ENCODE peak calls at places on chromosome 10, in eight cellular contexts. Z, B, W, Q, K, R, I and O are unnamed samples.

GRCh38 chr10:35194906-35195305 is 68.3 kb downstream of the CREM start:
- DNase-seq in K (peak; percentile 14), W (peak; percentile 79), R (peak; percentile 91), Z (peak; percentile 87), Q (peak; percentile 56), B (peak; percentile 63), I (peak; percentile 71), O (no peak)

GRCh38 chr10:3106908-3107425 is 39.6 kb downstream of the PFKP start:
- DNase-seq in W (peak; percentile 82), R (no peak), Z (no peak), Q (peak; percentile 61), B (no peak), K (no peak), I (no peak), O (no peak)

GRCh38 chr10:79947083-79947415 is 1.9 kb downstream of the SFTPD start:
- DNase-seq in B (no peak), W (no peak), K (no peak), I (no peak), R (no peak), Z (no peak), Q (no peak), O (no peak)

GRCh38 chr10:29163746-29164145 is 125.1 kb upstream of the LYZL1 start:
- DNase-seq in Z (no peak), B (peak; percentile 72), I (peak; percentile 70), Q (peak; percentile 67), W (peak; percentile 53), R (peak; percentile 78), K (peak; percentile 97), O (no peak)

GRCh38 chr10:2885956-2886296 is 181.4 kb upstream of the PFKP start:
- DNase-seq in B (no peak), K (no peak), Q (no peak), I (no peak), Z (no peak), W (no peak), R (no peak), O (no peak)

GRCh38 chr10:30686706-30687105 is 57.2 kb upstream of the LYZL2 start:
- DNase-seq in I (no peak), W (no peak), Z (no peak), R (no peak), K (no peak), Q (no peak), B (no peak), O (no peak)

GRCh38 chr10:12628964-12629766 is 279.8 kb downstream of the CAMK1D start:
- DNase-seq in Z (no peak), I (no peak), R (no peak), W (peak; percentile 20), K (no peak), Q (no peak), B (no peak), O (no peak)

GRCh38 chr10:11483189-11484148 is 128.0 kb downstream of the USP6NL start:
- DNase-seq in Q (no peak), R (no peak), I (no peak), B (no peak), K (no peak), Z (no peak), W (no peak), O (no peak)

GRCh38 chr10:89091501-89091900 is 100.9 kb downstream of the FAS start:
- DNase-seq in B (peak; percentile 57), R (peak; percentile 39), Q (peak; percentile 50), Z (peak; percentile 44), I (no peak), K (no peak), W (no peak), O (no peak)

GRCh38 chr10:24176658-24177057 is 32.3 kb upstream of the KIAA1217 start:
- DNase-seq in I (no peak), K (no peak), W (no peak), B (no peak), Q (no peak), Z (no peak), R (no peak), O (no peak)

GRCh38 chr10:88898727-88899126 is 18.7 kb downstream of the STAMBPL1 start:
- DNase-seq in K (no peak), Z (no peak), Q (no peak), R (no peak), B (no peak), W (no peak), I (no peak), O (no peak)

GRCh38 chr10:123136221-123136805 is 543 bp downstream of the HMX3 start:
- DNase-seq in K (no peak), R (no peak), B (no peak), I (no peak), W (no peak), Z (no peak), Q (no peak), O (no peak)

GRCh38 chr10:119689016-119689564 is 36.8 kb upstream of the INPP5F start:
- DNase-seq in I (no peak), B (no peak), Z (no peak), W (no peak), R (no peak), K (no peak), Q (no peak), O (no peak)

GRCh38 chr10:45001382-45002148 is 842 bp downstream of the ZNF22 start:
- DNase-seq in R (peak; percentile 69), Q (peak; percentile 82), B (peak; percentile 84), K (peak; percentile 78), I (peak; percentile 94), Z (peak; percentile 75), W (peak; percentile 76), O (no peak)

GRCh38 chr10:117541909-117542705 is 439 bp upstream of the EMX2 start:
- DNase-seq in R (peak; percentile 2), Z (peak; percentile 18), W (peak; percentile 23), B (peak; percentile 21), Q (peak; percentile 99), K (no peak), I (no peak), O (peak; percentile 39)

GRCh38 chr10:117542706-117543244 is at the start of gene EMX2:
- DNase-seq in B (no peak), K (no peak), W (no peak), R (no peak), Z (no peak), Q (peak; percentile 74), I (no peak), O (no peak)

GRCh38 chr10:117544729-117545140 is 2.2 kb downstream of the EMX2 start:
- DNase-seq in B (peak; percentile 25), K (no peak), R (no peak), Z (no peak), Q (peak; percentile 57), W (no peak), I (no peak), O (no peak)

GRCh38 chr10:117543999-117544728 is 1.6 kb downstream of the EMX2 start:
- DNase-seq in B (no peak), Q (peak; percentile 58), K (no peak), W (no peak), I (no peak), Z (no peak), R (no peak), O (no peak)

GRCh38 chr10:117543245-117543998 is 876 bp downstream of the EMX2 start:
- DNase-seq in Z (no peak), K (no peak), I (no peak), Q (peak; percentile 82), B (no peak), R (no peak), W (no peak), O (no peak)
- H3K4me3 ChIP-seq in Z (no peak overlapping the region), K (no peak overlapping the region), I (no peak overlapping the region), Q (peak overlapping the region; percentile 95), B (peak overlapping the region; percentile 96), R (no peak overlapping the region), W (peak overlapping the region; percentile 50), O (peak overlapping the region; percentile 81)

DNA sequence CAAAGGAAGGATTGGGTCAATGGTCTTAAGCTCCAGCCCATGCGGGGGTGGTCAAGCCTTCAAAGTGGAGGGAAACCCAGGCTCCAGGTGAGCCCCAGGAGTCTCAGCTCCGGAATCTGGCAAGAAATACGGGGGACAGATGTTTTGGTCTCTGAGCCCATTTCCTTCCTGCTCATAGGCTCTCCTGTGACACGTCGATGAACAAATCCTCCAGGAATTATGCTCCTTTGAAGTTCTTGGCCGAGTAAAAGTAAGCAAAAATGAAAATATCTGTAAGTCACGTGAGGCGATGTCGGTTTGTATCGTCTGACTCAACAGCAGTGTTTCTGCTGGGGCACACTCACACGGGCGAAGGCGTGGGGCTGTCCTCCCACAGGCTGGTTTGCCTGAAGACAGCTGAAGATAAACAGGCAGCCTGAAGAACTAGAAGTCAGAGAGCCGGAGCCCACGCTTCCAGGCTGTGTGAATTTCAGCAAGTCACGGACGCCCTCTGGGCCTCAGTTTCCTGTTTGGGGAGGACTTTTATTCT is 52.6 kb upstream of the SMNDC1 start:
- DNase-seq in R (peak; percentile 99), I (no peak), B (peak; percentile 82), Z (peak; percentile 97), W (peak; percentile 98), Q (peak; percentile 98), K (peak; percentile 25), O (no peak)
- H3K9ac ChIP-seq in R (peak overlapping the region; percentile 30), I (no peak overlapping the region), B (peak overlapping the region; percentile 15), Z (no peak overlapping the region), W (peak overlapping the region; percentile 73), Q (peak overlapping the region; percentile 40), K (peak overlapping the region; percentile 58), O (no peak overlapping the region)

DNA sequence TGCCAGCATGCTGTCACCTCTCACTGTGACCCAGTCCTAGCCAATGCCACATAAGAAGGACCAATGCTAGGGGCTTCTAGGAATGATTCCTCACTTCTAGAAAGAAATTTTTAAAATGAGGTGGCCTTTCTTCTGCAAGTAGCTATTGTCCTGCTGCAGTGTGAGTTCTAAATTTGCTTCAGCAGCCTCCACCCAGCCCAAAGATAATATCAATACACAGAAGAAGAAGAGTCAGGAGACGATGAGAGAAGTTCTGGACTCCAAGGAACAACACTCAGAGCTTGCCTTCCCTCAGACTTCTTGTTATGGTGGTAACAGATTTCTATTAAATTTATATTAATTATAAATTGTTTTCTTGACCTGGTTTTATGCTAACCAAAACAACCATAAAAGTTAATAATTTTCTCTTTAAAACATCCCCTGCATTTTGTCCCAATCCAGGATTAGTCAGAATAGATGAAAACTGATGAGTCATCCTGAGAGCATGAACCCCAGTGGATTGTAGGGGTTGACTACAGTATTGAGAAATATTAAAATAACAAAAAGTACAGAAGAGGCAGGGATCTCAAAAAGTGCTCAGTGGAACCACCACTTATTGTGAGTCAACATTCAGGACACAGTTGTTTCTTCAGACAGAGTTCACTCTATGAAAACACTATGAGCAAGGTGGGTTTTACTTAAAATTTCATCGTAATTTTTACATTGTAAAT is 29.6 kb upstream of the AKR1C2 start:
- DNase-seq in R (peak; percentile 85), Z (peak; percentile 82), K (peak; percentile 87), W (peak; percentile 70), B (peak; percentile 85), I (no peak), Q (peak; percentile 90), O (no peak)
- H3K4me3 ChIP-seq in R (no peak overlapping the region), Z (no peak overlapping the region), K (no peak overlapping the region), W (no peak overlapping the region), B (peak overlapping the region; percentile 67), I (no peak overlapping the region), Q (no peak overlapping the region), O (no peak overlapping the region)

DNA sequence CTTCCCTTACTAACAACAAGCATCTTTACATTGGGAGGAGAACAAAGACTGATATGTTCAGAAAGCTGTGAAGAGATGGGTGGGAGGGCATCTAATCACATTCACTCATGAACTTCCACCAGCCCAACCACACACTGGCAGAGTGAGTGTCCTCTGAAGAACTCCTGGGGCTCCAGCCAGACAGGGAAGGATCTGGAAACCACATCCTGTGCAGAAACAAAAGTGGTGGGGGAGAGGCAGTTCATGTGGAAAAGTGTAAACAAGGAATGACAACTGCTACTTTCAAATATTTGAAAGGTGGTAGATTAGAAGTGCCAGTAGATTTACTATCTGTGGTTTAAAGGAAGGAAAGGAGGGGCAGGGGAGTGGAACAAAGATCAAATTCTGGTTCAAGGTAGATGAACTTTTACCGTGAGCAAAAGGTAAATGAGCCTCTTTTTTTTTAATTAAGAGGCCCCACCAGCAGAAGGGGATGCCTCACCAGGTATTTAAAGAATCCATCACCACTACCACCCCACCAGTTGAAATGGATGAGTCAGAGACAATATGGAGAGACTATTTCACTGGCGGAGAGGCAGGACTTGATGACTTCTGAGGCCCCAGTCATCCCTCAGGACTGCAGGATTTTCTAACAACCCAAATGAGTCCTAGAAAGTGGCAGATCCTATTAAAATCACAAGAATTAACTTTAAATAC is 34.5 kb downstream of the GOT1 start:
- DNase-seq in W (peak; percentile 83), Q (peak; percentile 89), R (peak; percentile 83), B (peak; percentile 52), K (peak; percentile 82), I (peak; percentile 57), Z (peak; percentile 58), O (no peak)
- H3K9ac ChIP-seq in W (peak overlapping the region; percentile 48), Q (peak overlapping the region; percentile 49), R (no peak overlapping the region), B (no peak overlapping the region), K (no peak overlapping the region), I (no peak overlapping the region), Z (no peak overlapping the region), O (no peak overlapping the region)